ENCODE peak calls at places on chromosomes 12 and 14, in five cellular contexts. X, K, I, V and T are unnamed samples.

GRCh38 chr12:14774074-14774943 is 29.0 kb downstream of the WBP11 start:
- DNase-seq in X (peak), K (peak), I (peak), V (peak), T (peak)

GRCh38 chr12:102475355-102475754 is 5.0 kb downstream of the IGF1 start:
- DNase-seq in X (no peak), K (no peak), I (no peak), V (no peak), T (no peak)

GRCh38 chr12:123078531-123079123 is 72.3 kb downstream of the PITPNM2 start:
- DNase-seq in X (no peak), K (no peak), I (no peak), V (no peak), T (no peak)

GRCh38 chr12:55827806-55828205 is 1.6 kb downstream of the DNAJC14 start:
- DNase-seq in X (no peak), K (no peak), I (no peak), V (no peak), T (no peak)

GRCh38 chr12:82411561-82412230 is 53.4 kb downstream of the METTL25 start:
- DNase-seq in X (no peak), K (no peak), I (no peak), V (no peak), T (no peak)

GRCh38 chr14:87468531-87468930 is 524.5 kb downstream of the GALC start:
- DNase-seq in X (peak), K (no peak), I (no peak), V (no peak), T (no peak)

GRCh38 chr12:131986361-131986760 is 36.6 kb downstream of the EP400 start:
- DNase-seq in X (no peak), K (no peak), I (no peak), V (no peak), T (no peak)

GRCh38 chr14:91005716-91006115 is 54.7 kb downstream of the RPS6KA5 start:
- DNase-seq in X (peak), K (no peak), I (no peak), V (no peak), T (no peak)

GRCh38 chr12:120228291-120229070 is 27.6 kb upstream of the RPLP0 start:
- DNase-seq in X (no peak), K (peak), I (peak), V (peak), T (peak)

GRCh38 chr12:64673490-64674169 is 63.3 kb downstream of the RASSF3 start:
- DNase-seq in X (no peak), K (no peak), I (no peak), V (no peak), T (no peak)

GRCh38 chr12:153080-153746 is 60.7 kb downstream of the SLC6A12 start:
- DNase-seq in X (peak), K (no peak), I (peak), V (peak), T (peak)

GRCh38 chr14:100256339-100256895 is 17.5 kb downstream of the YY1 start:
- DNase-seq in X (no peak), K (no peak), I (no peak), V (no peak), T (no peak)